ENCODE peak calls at places on chromosomes 7 and 10, in nine cellular contexts. U, J, H, B, Q, Y, X, F and Z are unnamed samples.

GRCh38 chr7:40571796-40572195 is 437.0 kb downstream of the SUGCT start:
- DNase-seq in U (no peak), J (no peak), H (no peak), B (no peak), Q (no peak), Y (no peak), X (no peak), F (no peak), Z (no peak)

GRCh38 chr7:127872122-127872521 is 159.1 kb downstream of the LRRC4 start:
- DNase-seq in U (no peak), J (no peak), H (no peak), B (no peak), Q (no peak), Y (peak), X (no peak), F (no peak), Z (no peak)

GRCh38 chr7:46153583-46153950 is 232.5 kb upstream of the IGFBP3 start:
- DNase-seq in U (peak), J (no peak), H (no peak), B (no peak), Q (no peak), Y (no peak), X (no peak), F (no peak), Z (no peak)

GRCh38 chr10:132357286-132358058 is 25.5 kb downstream of the LRRC27 start:
- DNase-seq in U (no peak), J (peak), H (no peak), B (no peak), Q (no peak), Y (no peak), X (no peak), F (no peak), Z (no peak)

GRCh38 chr7:157506268-157506667 is 169.5 kb downstream of the DNAJB6 start:
- DNase-seq in U (no peak), J (no peak), H (no peak), B (no peak), Q (no peak), Y (no peak), X (no peak), F (no peak), Z (no peak)

GRCh38 chr7:100366411-100367250 is 6.7 kb upstream of the PILRA start:
- DNase-seq in U (peak), J (no peak), H (no peak), B (no peak), Q (no peak), Y (no peak), X (no peak), F (no peak), Z (no peak)

GRCh38 chr7:102154425-102154824 is 132.2 kb upstream of the SH2B2 start:
- DNase-seq in U (no peak), J (no peak), H (no peak), B (no peak), Q (no peak), Y (no peak), X (no peak), F (no peak), Z (no peak)

GRCh38 chr10:18214692-18215563 is 74.7 kb downstream of the CACNB2 start:
- DNase-seq in U (no peak), J (no peak), H (peak), B (peak), Q (peak), Y (no peak), X (peak), F (no peak), Z (peak)

GRCh38 chr7:158073845-158074840 is 513.5 kb downstream of the PTPRN2 start:
- DNase-seq in U (no peak), J (peak), H (no peak), B (peak), Q (no peak), Y (no peak), X (no peak), F (no peak), Z (no peak)

GRCh38 chr10:88157981-88158465 is 294.6 kb downstream of the PTEN start:
- DNase-seq in U (no peak), J (no peak), H (no peak), B (no peak), Q (no peak), Y (peak), X (no peak), F (no peak), Z (no peak)

GRCh38 chr7:51301806-51302205 is 14.8 kb downstream of the COBL start:
- DNase-seq in U (no peak), J (no peak), H (no peak), B (no peak), Q (no peak), Y (no peak), X (no peak), F (no peak), Z (no peak)

GRCh38 chr7:7562736-7563135 is 3.9 kb upstream of the MIOS start:
- DNase-seq in U (no peak), J (no peak), H (no peak), B (no peak), Q (no peak), Y (no peak), X (no peak), F (no peak), Z (no peak)

GRCh38 chr7:142908921-142909870 is 23.7 kb upstream of the TRPV6 start:
- DNase-seq in U (no peak), J (no peak), H (no peak), B (peak), Q (no peak), Y (peak), X (no peak), F (no peak), Z (no peak)

GRCh38 chr7:1591396-1591795 is 21.6 kb upstream of the PSMG3 start:
- DNase-seq in U (no peak), J (no peak), H (no peak), B (no peak), Q (peak), Y (no peak), X (no peak), F (no peak), Z (no peak)

GRCh38 chr10:36324831-36325230 is 682.7 kb upstream of the FZD8 start:
- DNase-seq in U (no peak), J (no peak), H (no peak), B (no peak), Q (no peak), Y (no peak), X (no peak), F (no peak), Z (no peak)

GRCh38 chr7:102028206-102028826 is 210.9 kb downstream of the CUX1 start:
- DNase-seq in U (no peak), J (no peak), H (no peak), B (no peak), Q (no peak), Y (peak), X (no peak), F (no peak), Z (no peak)

GRCh38 chr10:70139151-70139996 is 6.7 kb upstream of the AIFM2 start:
- DNase-seq in U (no peak), J (no peak), H (no peak), B (no peak), Q (no peak), Y (no peak), X (no peak), F (no peak), Z (no peak)

GRCh38 chr10:1289591-1289990 is 233.4 kb downstream of the WDR37 start:
- DNase-seq in U (no peak), J (no peak), H (no peak), B (no peak), Q (no peak), Y (no peak), X (no peak), F (no peak), Z (no peak)

GRCh38 chr7:12610899-12611298 is 40.4 kb downstream of the SCIN start:
- DNase-seq in U (no peak), J (no peak), H (no peak), B (no peak), Q (no peak), Y (no peak), X (no peak), F (no peak), Z (no peak)

GRCh38 chr7:98223898-98224700 is 12.9 kb downstream of the BHLHA15 start:
- DNase-seq in U (no peak), J (no peak), H (no peak), B (no peak), Q (peak), Y (no peak), X (no peak), F (no peak), Z (no peak)

GRCh38 chr10:121077331-121077730 is 226.2 kb downstream of the WDR11 start:
- DNase-seq in U (no peak), J (no peak), H (no peak), B (peak), Q (no peak), Y (peak), X (no peak), F (peak), Z (no peak)

GRCh38 chr7:117041007-117041406 is 87.7 kb downstream of the ST7 start:
- DNase-seq in U (peak), J (no peak), H (no peak), B (no peak), Q (no peak), Y (peak), X (no peak), F (no peak), Z (no peak)

GRCh38 chr10:76388321-76388720 is 956.9 kb downstream of the LRMDA start:
- DNase-seq in U (no peak), J (no peak), H (no peak), B (no peak), Q (no peak), Y (peak), X (no peak), F (no peak), Z (no peak)

GRCh38 chr10:62492870-62493180 is 118.7 kb downstream of the ZNF365 start:
- DNase-seq in U (no peak), J (no peak), H (no peak), B (no peak), Q (no peak), Y (no peak), X (no peak), F (no peak), Z (no peak)

GRCh38 chr10:32906595-32906994 is 51.4 kb downstream of the ITGB1 start:
- DNase-seq in U (no peak), J (no peak), H (no peak), B (no peak), Q (no peak), Y (no peak), X (no peak), F (no peak), Z (no peak)

GRCh38 chr10:76769161-76769560 is 868.4 kb downstream of the KCNMA1 start:
- DNase-seq in U (no peak), J (no peak), H (no peak), B (no peak), Q (no peak), Y (no peak), X (no peak), F (no peak), Z (no peak)

GRCh38 chr10:17464545-17464944 is 10.2 kb upstream of the ST8SIA6 start:
- DNase-seq in U (no peak), J (no peak), H (no peak), B (no peak), Q (no peak), Y (peak), X (no peak), F (no peak), Z (no peak)

GRCh38 chr10:117298219-117298618 is 57.3 kb downstream of the SLC18A2 start:
- DNase-seq in U (no peak), J (no peak), H (no peak), B (no peak), Q (no peak), Y (no peak), X (no peak), F (no peak), Z (no peak)

GRCh38 chr10:44832595-44833390 is 78.3 kb upstream of the TMEM72 start:
- DNase-seq in U (no peak), J (no peak), H (no peak), B (no peak), Q (no peak), Y (no peak), X (no peak), F (no peak), Z (no peak)

GRCh38 chr7:149450821-149451220 is 10.0 kb downstream of the ZNF777 start:
- DNase-seq in U (no peak), J (no peak), H (no peak), B (no peak), Q (no peak), Y (no peak), X (no peak), F (no peak), Z (no peak)

GRCh38 chr7:82204694-82205093 is 238.9 kb downstream of the CACNA2D1 start:
- DNase-seq in U (no peak), J (no peak), H (no peak), B (no peak), Q (no peak), Y (peak), X (no peak), F (no peak), Z (no peak)

GRCh38 chr10:122655524-122656307 is 43.9 kb downstream of the C10orf120 start:
- DNase-seq in U (no peak), J (peak), H (no peak), B (no peak), Q (no peak), Y (no peak), X (no peak), F (no peak), Z (no peak)

GRCh38 chr10:12067336-12067735 is 1.4 kb upstream of the DHTKD1 start:
- DNase-seq in U (no peak), J (no peak), H (no peak), B (no peak), Q (no peak), Y (no peak), X (no peak), F (no peak), Z (no peak)